ENCODE peak calls at places on chromosomes 11 and 22, in seven cellular contexts. One of them, this sample, is unnamed.

GRCh38 chr11:116461789-116462188 is 311.0 kb downstream of the BUD13 start:
- DNase-seq in NB4: peak
- DNase-seq in sigmoid colon: no peak
- DNase-seq in ovary: no peak
- DNase-seq in upper lobe of left lung: no peak
- DNase-seq in IMR-90: no peak
- DNase-seq in H1: no peak
- DNase-seq in this sample: no peak

GRCh38 chr11:27718346-27718852 is 18.1 kb upstream of the BDNF start:
- DNase-seq in NB4: no peak
- DNase-seq in sigmoid colon: peak
- DNase-seq in ovary: no peak
- DNase-seq in upper lobe of left lung: no peak
- DNase-seq in IMR-90: peak
- DNase-seq in H1: no peak
- DNase-seq in this sample: no peak

GRCh38 chr22:48727454-48728058 is 1100.1 kb downstream of the BRD1 start:
- DNase-seq in NB4: no peak
- DNase-seq in sigmoid colon: no peak
- DNase-seq in ovary: no peak
- DNase-seq in upper lobe of left lung: no peak
- DNase-seq in IMR-90: no peak
- DNase-seq in H1: no peak
- DNase-seq in this sample: no peak

GRCh38 chr11:48064306-48064705 is 83.9 kb downstream of the PTPRJ start:
- DNase-seq in NB4: no peak
- DNase-seq in sigmoid colon: no peak
- DNase-seq in ovary: no peak
- DNase-seq in upper lobe of left lung: no peak
- DNase-seq in IMR-90: peak
- DNase-seq in H1: no peak
- DNase-seq in this sample: peak

GRCh38 chr11:35214792-35215193 is 75.8 kb downstream of the CD44 start:
- DNase-seq in NB4: no peak
- DNase-seq in sigmoid colon: no peak
- DNase-seq in ovary: no peak
- DNase-seq in upper lobe of left lung: peak
- DNase-seq in IMR-90: peak
- DNase-seq in H1: peak
- DNase-seq in this sample: no peak

GRCh38 chr11:77193915-77194830 is 66.1 kb downstream of the MYO7A start:
- DNase-seq in NB4: peak
- DNase-seq in sigmoid colon: peak
- DNase-seq in ovary: no peak
- DNase-seq in upper lobe of left lung: no peak
- DNase-seq in IMR-90: no peak
- DNase-seq in H1: no peak
- DNase-seq in this sample: no peak

GRCh38 chr11:116851631-116852030 is 14.2 kb upstream of the APOA1 start:
- DNase-seq in NB4: peak
- DNase-seq in sigmoid colon: no peak
- DNase-seq in ovary: no peak
- DNase-seq in upper lobe of left lung: peak
- DNase-seq in IMR-90: no peak
- DNase-seq in H1: no peak
- DNase-seq in this sample: no peak

GRCh38 chr11:12008790-12009616 is 577 bp upstream of the DKK3 start:
- DNase-seq in NB4: no peak
- DNase-seq in sigmoid colon: peak
- DNase-seq in ovary: peak
- DNase-seq in upper lobe of left lung: peak
- DNase-seq in IMR-90: peak
- DNase-seq in H1: no peak
- DNase-seq in this sample: peak

GRCh38 chr11:14386895-14387480 is 28.0 kb upstream of the RRAS2 start:
- DNase-seq in NB4: no peak
- DNase-seq in sigmoid colon: no peak
- DNase-seq in ovary: peak
- DNase-seq in upper lobe of left lung: no peak
- DNase-seq in IMR-90: peak
- DNase-seq in H1: peak
- DNase-seq in this sample: no peak

GRCh38 chr11:67262731-67263675 is 3.3 kb upstream of the GRK2 start:
- DNase-seq in NB4: peak
- DNase-seq in sigmoid colon: peak
- DNase-seq in ovary: peak
- DNase-seq in upper lobe of left lung: peak
- DNase-seq in IMR-90: peak
- DNase-seq in H1: no peak
- DNase-seq in this sample: peak

GRCh38 chr11:46865340-46865739 is 19.3 kb upstream of the CKAP5 start:
- DNase-seq in NB4: no peak
- DNase-seq in sigmoid colon: no peak
- DNase-seq in ovary: peak
- DNase-seq in upper lobe of left lung: no peak
- DNase-seq in IMR-90: peak
- DNase-seq in H1: no peak
- DNase-seq in this sample: no peak

GRCh38 chr11:66906077-66906929 is 49.4 kb downstream of the LRFN4 start:
- DNase-seq in NB4: no peak
- DNase-seq in sigmoid colon: no peak
- DNase-seq in ovary: peak
- DNase-seq in upper lobe of left lung: no peak
- DNase-seq in IMR-90: peak
- DNase-seq in H1: no peak
- DNase-seq in this sample: no peak

GRCh38 chr11:10591741-10592140 is 23.3 kb upstream of the LYVE1 start:
- DNase-seq in NB4: no peak
- DNase-seq in sigmoid colon: no peak
- DNase-seq in ovary: no peak
- DNase-seq in upper lobe of left lung: no peak
- DNase-seq in IMR-90: no peak
- DNase-seq in H1: no peak
- DNase-seq in this sample: no peak

GRCh38 chr11:6259638-6260019 is at the start of gene CCKBR:
- DNase-seq in NB4: no peak
- DNase-seq in sigmoid colon: peak
- DNase-seq in ovary: no peak
- DNase-seq in upper lobe of left lung: no peak
- DNase-seq in IMR-90: no peak
- DNase-seq in H1: no peak
- DNase-seq in this sample: no peak

GRCh38 chr22:31291403-31291715 is 929 bp downstream of the PIK3IP1 start:
- DNase-seq in NB4: no peak
- DNase-seq in sigmoid colon: no peak
- DNase-seq in ovary: no peak
- DNase-seq in upper lobe of left lung: no peak
- DNase-seq in IMR-90: no peak
- DNase-seq in H1: no peak
- DNase-seq in this sample: no peak

DNA sequence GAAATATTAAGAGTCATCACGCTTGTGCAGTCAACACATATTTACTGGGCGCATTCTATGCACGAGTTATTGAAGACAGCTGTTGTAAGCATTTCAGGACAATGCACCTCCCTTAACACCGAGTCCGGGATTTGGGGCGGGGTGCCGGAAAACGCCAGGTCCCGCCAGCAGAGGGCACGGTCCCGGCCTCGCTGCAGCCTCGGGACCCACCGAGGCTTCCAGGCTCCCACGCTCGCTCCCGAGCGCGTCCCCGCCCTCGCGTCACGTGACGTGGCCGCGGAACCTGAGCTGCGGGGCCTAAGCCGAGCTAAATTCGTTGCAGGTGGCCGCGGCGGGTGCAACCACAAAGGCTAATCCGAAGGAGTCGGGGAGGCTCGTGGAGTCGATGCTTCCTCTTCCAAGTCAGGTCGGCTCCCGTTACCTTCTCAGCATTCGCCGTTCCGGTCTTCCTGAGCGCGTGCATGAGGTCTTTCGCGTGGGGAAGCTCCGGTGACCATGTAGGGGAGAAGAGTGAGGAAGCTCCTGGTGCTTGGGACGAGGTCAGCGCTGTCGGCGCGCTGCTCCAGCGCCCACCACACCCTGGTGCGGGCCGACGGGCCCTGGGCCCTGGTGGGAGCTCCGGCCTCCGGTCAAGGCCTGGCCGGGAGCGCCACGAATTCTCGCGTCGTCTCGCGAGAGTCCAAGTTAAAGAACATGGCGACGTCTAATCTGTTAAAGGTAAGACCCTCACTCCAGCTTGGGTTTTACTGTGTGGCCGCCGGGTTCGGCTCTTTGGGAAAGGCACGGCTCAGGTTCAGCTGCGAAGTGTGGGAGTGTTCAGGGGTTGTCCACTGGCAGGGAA is at the start of gene CUL5:
- DNase-seq in NB4: peak
- DNase-seq in sigmoid colon: peak
- DNase-seq in ovary: peak
- DNase-seq in upper lobe of left lung: peak
- DNase-seq in IMR-90: peak
- DNase-seq in H1: peak
- DNase-seq in this sample: peak
- TF ChIP-seq POLR2A in NB4: peak
- TF ChIP-seq POLR2A in sigmoid colon: no peak
- TF ChIP-seq POLR2A in ovary: peak
- TF ChIP-seq POLR2A in upper lobe of left lung: no peak
- TF ChIP-seq POLR2A in IMR-90: peak
- TF ChIP-seq POLR2A in H1: peak
- TF ChIP-seq POLR2A in this sample: no peak

GRCh38 chr11:87280143-87280542 is 242.4 kb downstream of the TMEM135 start:
- DNase-seq in NB4: no peak
- DNase-seq in sigmoid colon: no peak
- DNase-seq in ovary: no peak
- DNase-seq in upper lobe of left lung: no peak
- DNase-seq in IMR-90: no peak
- DNase-seq in H1: no peak
- DNase-seq in this sample: no peak

GRCh38 chr11:87281496-87281895 is 243.8 kb downstream of the TMEM135 start:
- DNase-seq in NB4: peak
- DNase-seq in sigmoid colon: no peak
- DNase-seq in ovary: no peak
- DNase-seq in upper lobe of left lung: no peak
- DNase-seq in IMR-90: peak
- DNase-seq in H1: no peak
- DNase-seq in this sample: no peak

GRCh38 chr11:87286338-87286737 is 248.6 kb downstream of the TMEM135 start:
- DNase-seq in NB4: no peak
- DNase-seq in sigmoid colon: no peak
- DNase-seq in ovary: no peak
- DNase-seq in upper lobe of left lung: no peak
- DNase-seq in IMR-90: no peak
- DNase-seq in H1: no peak
- DNase-seq in this sample: no peak

DNA sequence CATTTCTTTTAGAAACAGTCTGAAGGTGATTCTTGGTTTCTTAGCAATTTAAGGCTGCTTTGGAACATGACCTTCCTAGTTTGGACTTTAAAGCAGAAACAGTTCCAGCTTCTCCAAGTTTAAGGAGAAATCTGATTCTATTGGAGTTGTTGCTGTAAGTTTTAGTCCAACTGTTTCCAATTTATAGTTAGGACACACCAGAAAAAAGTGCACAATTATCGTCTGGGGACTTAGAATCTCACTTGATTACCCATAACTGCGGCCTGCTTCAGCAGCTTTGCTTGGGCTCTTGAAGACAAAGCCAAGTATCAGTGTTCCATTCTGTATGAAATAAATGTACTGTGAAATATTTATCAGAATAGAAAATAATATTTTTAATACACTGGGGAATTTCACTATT is 246.6 kb downstream of the TMEM135 start:
- DNase-seq in NB4: no peak
- DNase-seq in sigmoid colon: no peak
- DNase-seq in ovary: no peak
- DNase-seq in upper lobe of left lung: no peak
- DNase-seq in IMR-90: no peak
- DNase-seq in H1: no peak
- DNase-seq in this sample: no peak
- H3K4me3 ChIP-seq in NB4: no peak
- H3K4me3 ChIP-seq in sigmoid colon: no peak
- H3K4me3 ChIP-seq in ovary: no peak
- H3K4me3 ChIP-seq in upper lobe of left lung: no peak
- H3K4me3 ChIP-seq in IMR-90: no peak
- H3K4me3 ChIP-seq in H1: no peak
- H3K4me3 ChIP-seq in this sample: no peak

DNA sequence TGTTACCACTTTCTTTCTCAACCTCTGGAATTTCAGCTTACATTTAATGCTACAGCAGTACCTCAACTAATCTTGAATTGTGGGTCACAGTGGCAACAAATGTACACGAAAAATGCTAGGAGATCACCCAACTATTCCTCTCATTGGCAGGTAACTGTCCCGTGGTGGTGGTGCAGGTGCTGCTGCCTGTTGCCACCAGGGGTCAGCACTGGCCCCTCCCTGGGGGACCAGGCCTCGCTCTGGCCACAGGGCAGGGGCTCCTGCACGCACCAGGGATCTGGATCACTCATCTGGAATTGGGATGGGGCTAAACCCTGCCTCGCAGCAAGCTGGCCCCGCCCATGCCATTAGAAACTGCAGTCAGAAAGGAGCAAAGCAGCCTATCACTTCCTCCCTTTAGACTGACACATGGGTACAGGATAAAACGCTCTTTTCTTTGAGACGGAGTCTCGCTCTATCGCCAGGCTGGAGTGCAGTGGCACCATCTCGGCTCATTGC is 6.9 kb upstream of the POLDIP3 start:
- DNase-seq in NB4: peak
- DNase-seq in sigmoid colon: no peak
- DNase-seq in ovary: peak
- DNase-seq in upper lobe of left lung: peak
- DNase-seq in IMR-90: peak
- DNase-seq in H1: peak
- DNase-seq in this sample: peak
- TF ChIP-seq POLR2A in NB4: no peak
- TF ChIP-seq POLR2A in sigmoid colon: no peak
- TF ChIP-seq POLR2A in ovary: no peak
- TF ChIP-seq POLR2A in upper lobe of left lung: no peak
- TF ChIP-seq POLR2A in IMR-90: no peak
- TF ChIP-seq POLR2A in H1: no peak
- TF ChIP-seq POLR2A in this sample: no peak

GRCh38 chr22:45072322-45072903 is 62.6 kb upstream of the PHF21B start:
- DNase-seq in NB4: no peak
- DNase-seq in sigmoid colon: no peak
- DNase-seq in ovary: no peak
- DNase-seq in upper lobe of left lung: no peak
- DNase-seq in IMR-90: peak
- DNase-seq in H1: no peak
- DNase-seq in this sample: no peak

GRCh38 chr22:45077286-45077685 is 67.5 kb upstream of the PHF21B start:
- DNase-seq in NB4: no peak
- DNase-seq in sigmoid colon: no peak
- DNase-seq in ovary: no peak
- DNase-seq in upper lobe of left lung: no peak
- DNase-seq in IMR-90: no peak
- DNase-seq in H1: no peak
- DNase-seq in this sample: no peak

GRCh38 chr22:45069925-45070324 is 60.1 kb upstream of the PHF21B start:
- DNase-seq in NB4: no peak
- DNase-seq in sigmoid colon: no peak
- DNase-seq in ovary: no peak
- DNase-seq in upper lobe of left lung: no peak
- DNase-seq in IMR-90: no peak
- DNase-seq in H1: no peak
- DNase-seq in this sample: no peak

GRCh38 chr22:45071618-45072017 is 61.8 kb upstream of the PHF21B start:
- DNase-seq in NB4: no peak
- DNase-seq in sigmoid colon: no peak
- DNase-seq in ovary: no peak
- DNase-seq in upper lobe of left lung: no peak
- DNase-seq in IMR-90: no peak
- DNase-seq in H1: no peak
- DNase-seq in this sample: no peak

GRCh38 chr22:45073064-45073463 is 63.3 kb upstream of the PHF21B start:
- DNase-seq in NB4: no peak
- DNase-seq in sigmoid colon: no peak
- DNase-seq in ovary: no peak
- DNase-seq in upper lobe of left lung: no peak
- DNase-seq in IMR-90: no peak
- DNase-seq in H1: no peak
- DNase-seq in this sample: no peak
- H3K4me3 ChIP-seq in NB4: no peak
- H3K4me3 ChIP-seq in sigmoid colon: no peak
- H3K4me3 ChIP-seq in ovary: no peak
- H3K4me3 ChIP-seq in upper lobe of left lung: no peak
- H3K4me3 ChIP-seq in IMR-90: no peak
- H3K4me3 ChIP-seq in H1: no peak
- H3K4me3 ChIP-seq in this sample: no peak